ENCODE peak calls at places on chromosomes 16 and 17, in six cellular contexts. S is NCI-H510A treated with DMSO at 0.1 percent for 48 hours; G is ACHN; V is T follicular helper cell; K is activated naive CD4-positive, alpha-beta T cell; H is fibroblast of the aortic adventitia. N is an unnamed sample.

GRCh38 chr17:8830141-8830540 is 31.0 kb upstream of the MFSD6L start:
- DNase-seq in S (no peak), K (no peak), H (no peak), G (no peak), V (no peak), N (no peak)

GRCh38 chr17:75105269-75106080 is 4.3 kb upstream of the ARMC7 start:
- DNase-seq in G (peak), V (no peak), H (peak), K (no peak), S (peak), N (peak)

GRCh38 chr17:13153036-13153435 is 135.2 kb upstream of the ELAC2 start:
- DNase-seq in V (no peak), H (no peak), S (no peak), G (no peak), K (no peak), N (no peak)

GRCh38 chr17:12296120-12296727 is 275.5 kb downstream of the MAP2K4 start:
- DNase-seq in K (no peak), V (no peak), S (no peak), G (no peak), H (peak), N (no peak)

GRCh38 chr17:3002538-3003301 is 60.7 kb downstream of the OR1D5 start:
- DNase-seq in G (no peak), V (no peak), K (no peak), S (no peak), H (no peak), N (no peak)

GRCh38 chr17:19304209-19304608 is 58.3 kb downstream of the B9D1 start:
- DNase-seq in S (no peak), G (peak), K (no peak), V (no peak), H (peak), N (peak)

GRCh38 chr16:65538945-65539344 is 417.1 kb upstream of the CDH11 start:
- DNase-seq in H (peak), K (no peak), V (no peak), S (no peak), G (no peak), N (no peak)

GRCh38 chr16:49608095-49608494 is 234.5 kb downstream of the C16orf78 start:
- DNase-seq in S (peak), G (no peak), H (no peak), V (no peak), K (no peak), N (no peak)

GRCh38 chr17:33972756-33973155 is 282.3 kb upstream of the CCL2 start:
- DNase-seq in G (no peak), S (no peak), K (no peak), H (no peak), V (no peak), N (no peak)

GRCh38 chr17:1766382-1767135 is 4.7 kb downstream of the SERPINF1 start:
- DNase-seq in V (no peak), S (no peak), H (no peak), K (no peak), G (no peak), N (no peak)

GRCh38 chr17:38606646-38607611 is 1.2 kb upstream of the SRCIN1 start:
- DNase-seq in H (no peak), V (no peak), S (no peak), G (no peak), K (no peak), N (no peak)

GRCh38 chr17:80424261-80424660 is 9.3 kb downstream of the ENDOV start:
- DNase-seq in V (no peak), G (no peak), H (no peak), S (no peak), K (no peak), N (no peak)

GRCh38 chr17:72928454-72929136 is 163.9 kb downstream of the SLC39A11 start:
- DNase-seq in S (no peak), G (no peak), V (no peak), H (no peak), K (no peak), N (no peak)

GRCh38 chr17:75869282-75870141 is 8.9 kb downstream of the TRIM47 start:
- DNase-seq in V (no peak), G (no peak), H (peak), S (no peak), K (no peak), N (peak)

GRCh38 chr17:34579979-34580684 is 750 bp downstream of the TMEM132E start:
- DNase-seq in V (no peak), H (peak), G (no peak), S (no peak), K (no peak), N (no peak)

GRCh38 chr17:7122386-7122785 is 7.8 kb upstream of the ASGR2 start:
- DNase-seq in V (no peak), G (no peak), S (no peak), H (peak), K (no peak), N (no peak)

GRCh38 chr16:69496376-69496775 is 69.4 kb upstream of the NFAT5 start:
- DNase-seq in S (no peak), K (no peak), G (no peak), V (no peak), H (no peak), N (no peak)

GRCh38 chr17:38673714-38674012 is 1.1 kb downstream of the EPOP start:
- DNase-seq in K (no peak), V (no peak), G (no peak), S (no peak), H (no peak), N (no peak)

GRCh38 chr16:49543315-49543946 is 169.8 kb downstream of the C16orf78 start:
- DNase-seq in H (no peak), V (no peak), K (no peak), S (no peak), G (no peak), N (no peak)

GRCh38 chr16:17365211-17365541 is 105.6 kb downstream of the XYLT1 start:
- DNase-seq in H (no peak), V (no peak), G (no peak), S (no peak), K (no peak), N (no peak)

GRCh38 chr16:28098171-28098958 is 34.9 kb upstream of the GSG1L start:
- DNase-seq in G (no peak), H (no peak), S (no peak), K (no peak), V (no peak), N (no peak)

GRCh38 chr17:8753976-8754440 is 4.3 kb downstream of the SPDYE4 start:
- DNase-seq in S (no peak), H (peak), G (peak), K (no peak), V (no peak), N (peak)

GRCh38 chr17:75795820-75796607 is 11.4 kb downstream of the UNK start:
- DNase-seq in G (no peak), S (no peak), V (no peak), H (no peak), K (no peak), N (no peak)

GRCh38 chr17:51595965-51596364 is 335.6 kb downstream of the UTP18 start:
- DNase-seq in S (no peak), G (no peak), K (no peak), V (no peak), H (no peak), N (no peak)

GRCh38 chr17:7383742-7384488 is 3.0 kb downstream of the TNK1 start:
- DNase-seq in G (no peak), H (no peak), K (peak), S (peak), V (peak), N (no peak)

GRCh38 chr17:7403043-7403901 is 625 bp downstream of the TMEM256 start:
- DNase-seq in G (no peak), H (no peak), K (peak), S (peak), V (peak), N (peak)

GRCh38 chr17:3447625-3448024 is 14.0 kb upstream of the OR1E2 start:
- DNase-seq in H (no peak), S (no peak), K (no peak), G (peak), V (no peak), N (no peak)

GRCh38 chr17:48239603-48239995 is 132.0 kb downstream of the SNX11 start:
- DNase-seq in G (no peak), K (no peak), H (no peak), V (no peak), S (no peak), N (no peak)

GRCh38 chr17:22511431-22511830 is 819.1 kb downstream of the KCNJ18 start:
- DNase-seq in S (no peak), V (no peak), H (no peak), K (no peak), G (no peak), N (no peak)

GRCh38 chr16:4138735-4139134 is 22.5 kb upstream of the ADCY9 start:
- DNase-seq in G (no peak), K (no peak), V (no peak), H (no peak), S (no peak), N (no peak)

GRCh38 chr16:19110537-19111391 is 3.0 kb upstream of the ITPRIPL2 start:
- DNase-seq in G (no peak), S (no peak), K (no peak), V (no peak), H (no peak), N (no peak)

GRCh38 chr17:7177210-7177953 is 1.8 kb downstream of the ASGR1 start:
- DNase-seq in H (peak), K (peak), G (peak), V (peak), S (peak), N (peak)

GRCh38 chr17:80846932-80847331 is 144.7 kb upstream of the CHMP6 start:
- DNase-seq in S (no peak), H (no peak), G (no peak), K (no peak), V (no peak), N (no peak)

GRCh38 chr17:34251186-34251585 is 3.9 kb upstream of the CCL2 start:
- DNase-seq in H (no peak), K (no peak), S (no peak), G (no peak), V (no peak), N (no peak)

N was measured in H54.